ENCODE peak calls at places on chromosome 18, in eight cellular contexts. One of them, this sample, is unnamed.

GRCh38 chr18:2672410-2672809 is 16.9 kb downstream of the SMCHD1 start:
- DNase-seq in thyroid gland: no peak
- DNase-seq in HCT116: no peak
- DNase-seq in breast epithelium: no peak
- DNase-seq in endothelial cell of umbilical vein: no peak
- DNase-seq in suprapubic skin: no peak
- DNase-seq in heart left ventricle: no peak
- DNase-seq in uterus: no peak
- DNase-seq in this sample: no peak

GRCh38 chr18:74141638-74142037 is 6.0 kb downstream of the FBXO15 start:
- DNase-seq in thyroid gland: no peak
- DNase-seq in HCT116: no peak
- DNase-seq in breast epithelium: no peak
- DNase-seq in endothelial cell of umbilical vein: no peak
- DNase-seq in suprapubic skin: no peak
- DNase-seq in heart left ventricle: no peak
- DNase-seq in uterus: no peak
- DNase-seq in this sample: no peak

GRCh38 chr18:68764016-68764415 is 33.9 kb upstream of the CCDC102B start:
- DNase-seq in thyroid gland: no peak
- DNase-seq in HCT116: no peak
- DNase-seq in breast epithelium: no peak
- DNase-seq in endothelial cell of umbilical vein: peak; percentile 1
- DNase-seq in suprapubic skin: no peak
- DNase-seq in heart left ventricle: no peak
- DNase-seq in uterus: no peak
- DNase-seq in this sample: no peak

GRCh38 chr18:407825-408224 is 92.7 kb downstream of the COLEC12 start:
- DNase-seq in thyroid gland: no peak
- DNase-seq in HCT116: no peak
- DNase-seq in breast epithelium: no peak
- DNase-seq in endothelial cell of umbilical vein: no peak
- DNase-seq in suprapubic skin: no peak
- DNase-seq in heart left ventricle: no peak
- DNase-seq in uterus: no peak
- DNase-seq in this sample: no peak

GRCh38 chr18:55064760-55065159 is 105.5 kb upstream of the CCDC68 start:
- DNase-seq in thyroid gland: no peak
- DNase-seq in HCT116: no peak
- DNase-seq in breast epithelium: no peak
- DNase-seq in endothelial cell of umbilical vein: no peak
- DNase-seq in suprapubic skin: no peak
- DNase-seq in heart left ventricle: no peak
- DNase-seq in uterus: no peak
- DNase-seq in this sample: no peak

GRCh38 chr18:49075697-49076096 is 124.9 kb upstream of the SMAD7 start:
- DNase-seq in thyroid gland: no peak
- DNase-seq in HCT116: no peak
- DNase-seq in breast epithelium: no peak
- DNase-seq in endothelial cell of umbilical vein: no peak
- DNase-seq in suprapubic skin: no peak
- DNase-seq in heart left ventricle: no peak
- DNase-seq in uterus: no peak
- DNase-seq in this sample: no peak

GRCh38 chr18:13548944-13549878 is 177.1 kb downstream of the FAM210A start:
- DNase-seq in thyroid gland: no peak
- DNase-seq in HCT116: no peak
- DNase-seq in breast epithelium: no peak
- DNase-seq in endothelial cell of umbilical vein: no peak
- DNase-seq in suprapubic skin: no peak
- DNase-seq in heart left ventricle: no peak
- DNase-seq in uterus: no peak
- DNase-seq in this sample: no peak

GRCh38 chr18:13159579-13159978 is 59.0 kb upstream of the LDLRAD4 start:
- DNase-seq in thyroid gland: no peak
- DNase-seq in HCT116: peak; percentile 44
- DNase-seq in breast epithelium: no peak
- DNase-seq in endothelial cell of umbilical vein: peak; percentile 58
- DNase-seq in suprapubic skin: no peak
- DNase-seq in heart left ventricle: no peak
- DNase-seq in uterus: no peak
- DNase-seq in this sample: peak; percentile 24

GRCh38 chr18:49020129-49020528 is 69.4 kb upstream of the SMAD7 start:
- DNase-seq in thyroid gland: no peak
- DNase-seq in HCT116: no peak
- DNase-seq in breast epithelium: no peak
- DNase-seq in endothelial cell of umbilical vein: no peak
- DNase-seq in suprapubic skin: no peak
- DNase-seq in heart left ventricle: no peak
- DNase-seq in uterus: peak; percentile 3
- DNase-seq in this sample: peak; percentile 7

DNA sequence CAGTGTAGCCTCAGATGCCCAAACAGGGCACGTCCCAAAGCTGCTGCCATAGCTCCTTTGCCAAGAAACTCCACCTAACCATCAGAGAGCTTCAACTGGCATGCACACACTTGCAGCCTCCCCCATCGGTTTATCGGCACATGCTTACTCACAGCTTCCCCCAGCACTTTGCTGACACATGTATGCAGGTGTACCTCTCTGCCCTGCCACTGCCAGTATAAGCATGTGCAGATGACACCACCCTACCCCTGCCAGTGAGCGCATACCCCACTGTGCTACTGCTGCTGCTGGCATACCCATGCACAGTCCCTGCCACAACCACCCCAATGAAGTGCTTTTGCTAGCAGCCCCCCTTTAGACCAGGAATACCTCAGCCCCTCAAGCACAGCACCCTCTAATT is 1231.0 kb downstream of the DSC3 start:
- DNase-seq in thyroid gland: no peak
- DNase-seq in HCT116: no peak
- DNase-seq in breast epithelium: no peak
- DNase-seq in endothelial cell of umbilical vein: no peak
- DNase-seq in suprapubic skin: peak; percentile 46
- DNase-seq in heart left ventricle: no peak
- DNase-seq in uterus: no peak
- DNase-seq in this sample: no peak
- TF ChIP-seq POLR2A in thyroid gland: no peak
- TF ChIP-seq POLR2A in HCT116: no peak
- TF ChIP-seq POLR2A in breast epithelium: no peak
- TF ChIP-seq POLR2A in endothelial cell of umbilical vein: no peak
- TF ChIP-seq POLR2A in suprapubic skin: no peak
- TF ChIP-seq POLR2A in heart left ventricle: no peak
- TF ChIP-seq POLR2A in uterus: no peak
- TF ChIP-seq POLR2A in this sample: no peak

GRCh38 chr18:58491773-58492752 is 136.8 kb downstream of the ALPK2 start:
- DNase-seq in thyroid gland: no peak
- DNase-seq in HCT116: no peak
- DNase-seq in breast epithelium: no peak
- DNase-seq in endothelial cell of umbilical vein: no peak
- DNase-seq in suprapubic skin: no peak
- DNase-seq in heart left ventricle: no peak
- DNase-seq in uterus: no peak
- DNase-seq in this sample: no peak

GRCh38 chr18:58495634-58496033 is 133.3 kb downstream of the ALPK2 start:
- DNase-seq in thyroid gland: no peak
- DNase-seq in HCT116: no peak
- DNase-seq in breast epithelium: no peak
- DNase-seq in endothelial cell of umbilical vein: no peak
- DNase-seq in suprapubic skin: no peak
- DNase-seq in heart left ventricle: no peak
- DNase-seq in uterus: no peak
- DNase-seq in this sample: no peak

GRCh38 chr18:58493070-58493469 is 135.8 kb downstream of the ALPK2 start:
- DNase-seq in thyroid gland: no peak
- DNase-seq in HCT116: no peak
- DNase-seq in breast epithelium: no peak
- DNase-seq in endothelial cell of umbilical vein: no peak
- DNase-seq in suprapubic skin: no peak
- DNase-seq in heart left ventricle: no peak
- DNase-seq in uterus: no peak
- DNase-seq in this sample: no peak

GRCh38 chr18:58495202-58495601 is 133.7 kb downstream of the ALPK2 start:
- DNase-seq in thyroid gland: no peak
- DNase-seq in HCT116: no peak
- DNase-seq in breast epithelium: no peak
- DNase-seq in endothelial cell of umbilical vein: no peak
- DNase-seq in suprapubic skin: no peak
- DNase-seq in heart left ventricle: no peak
- DNase-seq in uterus: no peak
- DNase-seq in this sample: no peak

DNA sequence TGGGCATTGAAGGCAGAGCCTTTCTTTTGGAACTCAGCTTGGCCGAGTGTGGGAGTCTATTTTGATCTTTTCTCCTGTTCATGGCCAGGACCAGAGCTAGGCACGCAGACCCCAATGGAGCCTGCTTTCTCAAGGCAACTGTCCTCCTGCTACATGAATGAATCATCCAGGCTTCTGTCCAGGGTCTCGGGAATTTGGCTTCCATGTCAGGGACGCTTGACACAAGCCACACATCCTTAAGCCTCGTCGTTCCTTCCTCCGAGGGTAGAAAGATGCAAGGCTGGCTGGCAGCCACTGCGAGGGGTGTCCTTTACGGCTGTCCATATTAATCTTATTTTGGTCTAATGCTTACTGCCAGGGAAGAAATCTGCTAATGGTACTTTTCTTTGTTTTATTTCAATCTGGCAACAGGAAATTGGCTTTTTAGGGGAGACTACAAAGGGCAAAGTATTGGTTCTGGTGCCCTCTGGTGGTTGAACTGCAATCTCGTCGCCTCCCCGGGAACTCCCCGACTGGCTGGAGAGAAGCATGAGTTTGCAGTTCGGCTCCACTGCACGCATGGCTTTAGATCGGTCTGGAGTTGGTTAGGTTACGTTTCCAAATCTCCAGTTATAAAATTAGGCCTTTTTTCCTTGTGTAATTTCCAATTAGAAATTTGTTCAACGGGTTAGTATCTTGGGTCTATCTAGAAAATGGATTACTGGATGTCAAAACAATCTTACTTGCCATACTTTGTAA is 135.2 kb downstream of the ALPK2 start:
- DNase-seq in thyroid gland: peak; percentile 86
- DNase-seq in HCT116: peak; percentile 56
- DNase-seq in breast epithelium: peak; percentile 81
- DNase-seq in endothelial cell of umbilical vein: peak; percentile 61
- DNase-seq in suprapubic skin: peak; percentile 80
- DNase-seq in heart left ventricle: peak; percentile 65
- DNase-seq in uterus: peak; percentile 82
- DNase-seq in this sample: peak; percentile 84
- H3K27ac ChIP-seq in thyroid gland: no peak overlapping the region
- H3K27ac ChIP-seq in HCT116: no peak overlapping the region
- H3K27ac ChIP-seq in breast epithelium: peak overlapping the region; percentile 45
- H3K27ac ChIP-seq in endothelial cell of umbilical vein: no peak overlapping the region
- H3K27ac ChIP-seq in suprapubic skin: no peak overlapping the region
- H3K27ac ChIP-seq in heart left ventricle: peak overlapping the region; percentile 51
- H3K27ac ChIP-seq in uterus: peak overlapping the region; percentile 69
- H3K27ac ChIP-seq in this sample: no peak overlapping the region

GRCh38 chr18:11574545-11574944 is 34.9 kb upstream of the SLC35G4 start:
- DNase-seq in thyroid gland: no peak
- DNase-seq in HCT116: no peak
- DNase-seq in breast epithelium: no peak
- DNase-seq in endothelial cell of umbilical vein: no peak
- DNase-seq in suprapubic skin: no peak
- DNase-seq in heart left ventricle: no peak
- DNase-seq in uterus: no peak
- DNase-seq in this sample: no peak

GRCh38 chr18:11579916-11580315 is 29.5 kb upstream of the SLC35G4 start:
- DNase-seq in thyroid gland: no peak
- DNase-seq in HCT116: no peak
- DNase-seq in breast epithelium: no peak
- DNase-seq in endothelial cell of umbilical vein: no peak
- DNase-seq in suprapubic skin: no peak
- DNase-seq in heart left ventricle: no peak
- DNase-seq in uterus: no peak
- DNase-seq in this sample: no peak

GRCh38 chr18:11581286-11581685 is 28.1 kb upstream of the SLC35G4 start:
- DNase-seq in thyroid gland: no peak
- DNase-seq in HCT116: no peak
- DNase-seq in breast epithelium: no peak
- DNase-seq in endothelial cell of umbilical vein: no peak
- DNase-seq in suprapubic skin: no peak
- DNase-seq in heart left ventricle: no peak
- DNase-seq in uterus: no peak
- DNase-seq in this sample: no peak

GRCh38 chr18:11578799-11579198 is 30.6 kb upstream of the SLC35G4 start:
- DNase-seq in thyroid gland: no peak
- DNase-seq in HCT116: no peak
- DNase-seq in breast epithelium: no peak
- DNase-seq in endothelial cell of umbilical vein: no peak
- DNase-seq in suprapubic skin: no peak
- DNase-seq in heart left ventricle: no peak
- DNase-seq in uterus: no peak
- DNase-seq in this sample: no peak

DNA sequence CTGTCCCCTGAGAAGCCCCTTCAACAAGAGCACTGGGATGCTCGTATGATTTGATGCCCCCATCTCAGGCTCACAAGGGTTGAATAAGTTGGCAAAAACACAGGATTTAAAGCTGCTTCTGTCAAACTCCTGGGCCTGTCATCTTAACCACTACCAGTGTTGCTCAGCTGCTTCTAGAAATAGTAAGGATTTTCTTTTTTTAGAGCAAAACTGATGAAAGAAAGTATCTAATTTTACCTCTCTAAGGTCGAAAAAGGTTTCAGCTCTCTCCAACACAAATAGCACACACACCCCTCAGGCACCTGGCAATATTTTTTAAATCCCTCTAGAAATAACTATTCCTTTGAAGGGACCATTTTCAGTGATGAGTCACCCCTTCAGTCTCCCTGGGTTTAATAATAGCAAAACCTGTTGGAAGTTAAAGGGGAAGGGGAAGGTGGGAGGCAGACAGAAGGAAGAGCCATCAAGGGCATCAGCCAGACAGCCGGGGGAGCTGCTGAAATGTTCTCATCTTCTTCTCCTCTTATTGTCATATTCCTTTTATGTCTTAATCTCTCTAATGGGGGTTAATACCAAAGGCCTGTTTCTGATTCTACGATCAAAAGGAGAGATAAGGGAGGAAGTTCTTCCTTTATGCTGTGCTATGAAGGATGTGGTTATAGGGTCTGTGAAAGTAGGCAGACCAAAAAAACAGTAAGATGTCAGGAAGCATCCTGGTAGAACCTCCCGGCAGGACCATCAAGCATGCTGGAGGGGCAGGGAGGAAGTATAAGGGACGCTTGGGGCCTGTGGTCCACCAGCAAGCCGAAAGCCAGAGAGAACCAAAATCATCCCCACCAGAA is 31.9 kb upstream of the SLC35G4 start:
- DNase-seq in thyroid gland: no peak
- DNase-seq in HCT116: no peak
- DNase-seq in breast epithelium: no peak
- DNase-seq in endothelial cell of umbilical vein: no peak
- DNase-seq in suprapubic skin: no peak
- DNase-seq in heart left ventricle: no peak
- DNase-seq in uterus: no peak
- DNase-seq in this sample: no peak
- H3K27me3 ChIP-seq in thyroid gland: no peaks in the 10 kb centered on the region
- H3K27me3 ChIP-seq in HCT116: peaks cover 71% of the 10 kb centered on the region
- H3K27me3 ChIP-seq in breast epithelium: no peaks in the 10 kb centered on the region
- H3K27me3 ChIP-seq in endothelial cell of umbilical vein: peaks cover 6% of the 10 kb centered on the region
- H3K27me3 ChIP-seq in suprapubic skin: no peaks in the 10 kb centered on the region
- H3K27me3 ChIP-seq in heart left ventricle: no peaks in the 10 kb centered on the region
- H3K27me3 ChIP-seq in uterus: no peaks in the 10 kb centered on the region
- H3K27me3 ChIP-seq in this sample: no peaks in the 10 kb centered on the region

GRCh38 chr18:50441518-50441917 is 66.7 kb downstream of the SKA1 start:
- DNase-seq in thyroid gland: no peak
- DNase-seq in HCT116: no peak
- DNase-seq in breast epithelium: no peak
- DNase-seq in endothelial cell of umbilical vein: no peak
- DNase-seq in suprapubic skin: no peak
- DNase-seq in heart left ventricle: no peak
- DNase-seq in uterus: no peak
- DNase-seq in this sample: no peak
- TF ChIP-seq POLR2A in thyroid gland: no peak
- TF ChIP-seq POLR2A in HCT116: no peak
- TF ChIP-seq POLR2A in breast epithelium: no peak
- TF ChIP-seq POLR2A in endothelial cell of umbilical vein: no peak
- TF ChIP-seq POLR2A in suprapubic skin: no peak
- TF ChIP-seq POLR2A in heart left ventricle: no peak
- TF ChIP-seq POLR2A in uterus: no peak
- TF ChIP-seq POLR2A in this sample: no peak